ENCODE peak calls at places on chromosome 10, in six cellular contexts. One of them, this sample, is unnamed.

GRCh38 chr10:51029172-51029641 is 45.1 kb upstream of the PRKG1 start:
- DNase-seq in AG09309: no peak
- DNase-seq in esophagus squamous epithelium: no peak
- DNase-seq in mesothelial cell of epicardium: no peak
- DNase-seq in body of pancreas: no peak
- DNase-seq in MCF 10A: no peak
- DNase-seq in this sample: no peak

GRCh38 chr10:110420401-110421193 is 77.1 kb upstream of the DUSP5 start:
- DNase-seq in body of pancreas: peak; percentile 34
- DNase-seq in AG09309: no peak
- DNase-seq in MCF 10A: peak; percentile 82
- DNase-seq in mesothelial cell of epicardium: no peak
- DNase-seq in esophagus squamous epithelium: no peak
- DNase-seq in this sample: no peak

GRCh38 chr10:80530251-80530650 is 7.5 kb upstream of the SH2D4B start:
- DNase-seq in esophagus squamous epithelium: no peak
- DNase-seq in mesothelial cell of epicardium: no peak
- DNase-seq in MCF 10A: peak; percentile 72
- DNase-seq in body of pancreas: no peak
- DNase-seq in AG09309: no peak
- DNase-seq in this sample: no peak

GRCh38 chr10:15738237-15738928 is 18.7 kb upstream of the ITGA8 start:
- DNase-seq in MCF 10A: no peak
- DNase-seq in body of pancreas: no peak
- DNase-seq in mesothelial cell of epicardium: no peak
- DNase-seq in AG09309: no peak
- DNase-seq in esophagus squamous epithelium: no peak
- DNase-seq in this sample: no peak

GRCh38 chr10:75049316-75050285 is 61.9 kb upstream of the SAMD8 start:
- DNase-seq in body of pancreas: no peak
- DNase-seq in MCF 10A: no peak
- DNase-seq in mesothelial cell of epicardium: no peak
- DNase-seq in esophagus squamous epithelium: no peak
- DNase-seq in AG09309: no peak
- DNase-seq in this sample: no peak

GRCh38 chr10:1359599-1359955 is 303.4 kb downstream of the WDR37 start:
- DNase-seq in body of pancreas: no peak
- DNase-seq in mesothelial cell of epicardium: no peak
- DNase-seq in AG09309: no peak
- DNase-seq in esophagus squamous epithelium: no peak
- DNase-seq in MCF 10A: no peak
- DNase-seq in this sample: no peak

GRCh38 chr10:60197206-60197605 is 192.5 kb downstream of the ANK3 start:
- DNase-seq in mesothelial cell of epicardium: no peak
- DNase-seq in esophagus squamous epithelium: no peak
- DNase-seq in MCF 10A: no peak
- DNase-seq in body of pancreas: no peak
- DNase-seq in AG09309: no peak
- DNase-seq in this sample: no peak

GRCh38 chr10:46992794-46993552 is 81.7 kb downstream of the PTPN20 start:
- DNase-seq in esophagus squamous epithelium: no peak
- DNase-seq in mesothelial cell of epicardium: no peak
- DNase-seq in body of pancreas: no peak
- DNase-seq in AG09309: peak; percentile 13
- DNase-seq in MCF 10A: peak; percentile 38
- DNase-seq in this sample: no peak

GRCh38 chr10:89352039-89352597 is 24.3 kb downstream of the IFIT3 start:
- DNase-seq in body of pancreas: peak; percentile 66
- DNase-seq in MCF 10A: peak; percentile 82
- DNase-seq in esophagus squamous epithelium: no peak
- DNase-seq in AG09309: peak; percentile 94
- DNase-seq in mesothelial cell of epicardium: peak; percentile 45
- DNase-seq in this sample: no peak

GRCh38 chr10:131803863-131804425 is 96.9 kb upstream of the PPP2R2D start:
- DNase-seq in MCF 10A: no peak
- DNase-seq in mesothelial cell of epicardium: peak; percentile 29
- DNase-seq in body of pancreas: no peak
- DNase-seq in AG09309: no peak
- DNase-seq in esophagus squamous epithelium: no peak
- DNase-seq in this sample: no peak

GRCh38 chr10:71351628-71352319 is 32.7 kb downstream of the SLC29A3 start:
- DNase-seq in AG09309: no peak
- DNase-seq in MCF 10A: no peak
- DNase-seq in mesothelial cell of epicardium: no peak
- DNase-seq in body of pancreas: no peak
- DNase-seq in esophagus squamous epithelium: no peak
- DNase-seq in this sample: no peak

GRCh38 chr10:122277737-122278136 is 6.6 kb downstream of the BTBD16 start:
- DNase-seq in esophagus squamous epithelium: no peak
- DNase-seq in MCF 10A: no peak
- DNase-seq in AG09309: no peak
- DNase-seq in mesothelial cell of epicardium: no peak
- DNase-seq in body of pancreas: no peak
- DNase-seq in this sample: no peak

GRCh38 chr10:132292972-132293415 is 14.8 kb downstream of the STK32C start:
- DNase-seq in body of pancreas: no peak
- DNase-seq in mesothelial cell of epicardium: no peak
- DNase-seq in MCF 10A: no peak
- DNase-seq in AG09309: no peak
- DNase-seq in esophagus squamous epithelium: no peak
- DNase-seq in this sample: no peak

GRCh38 chr10:32166365-32166764 is 110.1 kb upstream of the KIF5B start:
- DNase-seq in body of pancreas: no peak
- DNase-seq in AG09309: no peak
- DNase-seq in MCF 10A: no peak
- DNase-seq in mesothelial cell of epicardium: no peak
- DNase-seq in esophagus squamous epithelium: no peak
- DNase-seq in this sample: no peak

GRCh38 chr10:5645375-5645774 is 21.0 kb downstream of the ASB13 start:
- DNase-seq in MCF 10A: no peak
- DNase-seq in AG09309: no peak
- DNase-seq in esophagus squamous epithelium: no peak
- DNase-seq in mesothelial cell of epicardium: no peak
- DNase-seq in body of pancreas: peak; percentile 56
- DNase-seq in this sample: peak; percentile 29

GRCh38 chr10:86979977-86980448 is 11.7 kb downstream of the ADIRF start:
- DNase-seq in mesothelial cell of epicardium: no peak
- DNase-seq in MCF 10A: peak; percentile 36
- DNase-seq in body of pancreas: no peak
- DNase-seq in AG09309: no peak
- DNase-seq in esophagus squamous epithelium: no peak
- DNase-seq in this sample: no peak

GRCh38 chr10:24262929-24263653 is 54.2 kb downstream of the KIAA1217 start:
- DNase-seq in mesothelial cell of epicardium: no peak
- DNase-seq in MCF 10A: no peak
- DNase-seq in AG09309: no peak
- DNase-seq in body of pancreas: no peak
- DNase-seq in esophagus squamous epithelium: no peak
- DNase-seq in this sample: no peak

GRCh38 chr10:102101152-102101551 is 19.0 kb downstream of the LDB1 start:
- DNase-seq in body of pancreas: no peak
- DNase-seq in MCF 10A: peak; percentile 44
- DNase-seq in mesothelial cell of epicardium: no peak
- DNase-seq in AG09309: no peak
- DNase-seq in esophagus squamous epithelium: no peak
- DNase-seq in this sample: no peak

GRCh38 chr10:102413053-102413705 is 5.4 kb downstream of the PSD start:
- DNase-seq in AG09309: no peak
- DNase-seq in esophagus squamous epithelium: no peak
- DNase-seq in body of pancreas: no peak
- DNase-seq in MCF 10A: no peak
- DNase-seq in mesothelial cell of epicardium: no peak
- DNase-seq in this sample: peak; percentile 15

GRCh38 chr10:89944138-89944537 is 242.7 kb downstream of the KIF20B start:
- DNase-seq in mesothelial cell of epicardium: no peak
- DNase-seq in body of pancreas: no peak
- DNase-seq in esophagus squamous epithelium: no peak
- DNase-seq in MCF 10A: peak; percentile 29
- DNase-seq in AG09309: no peak
- DNase-seq in this sample: no peak

GRCh38 chr10:99941942-99942835 is 67.6 kb downstream of the DNMBP start:
- DNase-seq in body of pancreas: no peak
- DNase-seq in esophagus squamous epithelium: no peak
- DNase-seq in mesothelial cell of epicardium: no peak
- DNase-seq in MCF 10A: no peak
- DNase-seq in AG09309: no peak
- DNase-seq in this sample: no peak

GRCh38 chr10:122267849-122268737 is 3.0 kb upstream of the BTBD16 start:
- DNase-seq in mesothelial cell of epicardium: peak; percentile 74
- DNase-seq in AG09309: no peak
- DNase-seq in MCF 10A: peak; percentile 49
- DNase-seq in body of pancreas: peak; percentile 52
- DNase-seq in esophagus squamous epithelium: no peak
- DNase-seq in this sample: peak; percentile 24

GRCh38 chr10:117221156-117221711 is 19.7 kb upstream of the SLC18A2 start:
- DNase-seq in mesothelial cell of epicardium: no peak
- DNase-seq in esophagus squamous epithelium: no peak
- DNase-seq in MCF 10A: peak; percentile 50
- DNase-seq in body of pancreas: no peak
- DNase-seq in AG09309: no peak
- DNase-seq in this sample: no peak

GRCh38 chr10:121411006-121411405 is 187.2 kb downstream of the FGFR2 start:
- DNase-seq in mesothelial cell of epicardium: no peak
- DNase-seq in AG09309: no peak
- DNase-seq in esophagus squamous epithelium: no peak
- DNase-seq in body of pancreas: no peak
- DNase-seq in MCF 10A: no peak
- DNase-seq in this sample: no peak

GRCh38 chr10:14879055-14879800 is 562 bp downstream of the SUV39H2 start:
- DNase-seq in AG09309: no peak
- DNase-seq in mesothelial cell of epicardium: peak; percentile 64
- DNase-seq in body of pancreas: no peak
- DNase-seq in esophagus squamous epithelium: no peak
- DNase-seq in MCF 10A: peak; percentile 29
- DNase-seq in this sample: no peak

DNA sequence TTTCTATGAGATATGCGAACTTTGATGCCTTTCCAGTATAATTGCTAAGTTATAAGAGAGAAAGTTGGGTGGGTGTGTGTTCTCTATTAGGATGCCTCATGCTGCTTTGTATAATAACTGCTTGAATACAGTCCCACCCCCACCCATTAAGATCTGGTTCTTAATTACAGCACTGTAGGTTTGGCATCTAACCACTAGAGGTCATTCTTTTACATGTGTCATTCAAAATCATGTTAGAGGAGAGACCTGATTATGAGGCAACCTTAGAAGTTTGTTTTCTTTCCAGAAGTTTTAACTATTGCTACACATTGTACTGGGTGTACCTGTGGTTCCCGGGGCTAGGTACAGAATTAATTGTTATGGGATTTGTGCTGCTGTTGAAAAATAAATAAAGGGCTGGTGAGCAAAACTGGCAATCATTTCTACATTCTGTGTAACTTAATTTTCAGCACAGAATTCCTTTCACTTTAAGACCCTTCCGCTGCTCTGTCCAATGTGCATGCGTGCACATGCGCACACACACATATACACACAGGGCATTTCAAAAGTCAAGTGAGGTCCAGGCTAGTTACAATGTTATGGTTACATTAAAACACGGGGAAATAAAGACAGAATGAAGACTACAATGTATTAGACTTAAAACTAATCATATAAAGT is 1156.3 kb downstream of the SORCS3 start:
- DNase-seq in MCF 10A: peak; percentile 78
- DNase-seq in body of pancreas: peak; percentile 25
- DNase-seq in mesothelial cell of epicardium: no peak
- DNase-seq in esophagus squamous epithelium: no peak
- DNase-seq in AG09309: no peak
- DNase-seq in this sample: no peak
- TF ChIP-seq CTCF in MCF 10A: peak; percentile 59
- TF ChIP-seq CTCF in body of pancreas: peak; percentile 57
- TF ChIP-seq CTCF in mesothelial cell of epicardium: peak; percentile 24
- TF ChIP-seq CTCF in esophagus squamous epithelium: peak; percentile 23
- TF ChIP-seq CTCF in AG09309: peak; percentile 25
- TF ChIP-seq CTCF in this sample: no peak

GRCh38 chr10:111488668-111489067 is 411.8 kb downstream of the ADRA2A start:
- DNase-seq in MCF 10A: no peak
- DNase-seq in mesothelial cell of epicardium: no peak
- DNase-seq in AG09309: no peak
- DNase-seq in esophagus squamous epithelium: no peak
- DNase-seq in body of pancreas: no peak
- DNase-seq in this sample: no peak
- TF ChIP-seq CTCF in MCF 10A: no peak
- TF ChIP-seq CTCF in mesothelial cell of epicardium: no peak
- TF ChIP-seq CTCF in AG09309: no peak
- TF ChIP-seq CTCF in esophagus squamous epithelium: no peak
- TF ChIP-seq CTCF in body of pancreas: no peak
- TF ChIP-seq CTCF in this sample: no peak

GRCh38 chr10:128245026-128245425 is 118.8 kb upstream of the MKI67 start:
- DNase-seq in AG09309: no peak
- DNase-seq in MCF 10A: no peak
- DNase-seq in esophagus squamous epithelium: no peak
- DNase-seq in body of pancreas: no peak
- DNase-seq in mesothelial cell of epicardium: no peak
- DNase-seq in this sample: no peak

GRCh38 chr10:128237710-128238109 is 111.5 kb upstream of the MKI67 start:
- DNase-seq in MCF 10A: no peak
- DNase-seq in body of pancreas: no peak
- DNase-seq in esophagus squamous epithelium: no peak
- DNase-seq in mesothelial cell of epicardium: no peak
- DNase-seq in AG09309: no peak
- DNase-seq in this sample: no peak

GRCh38 chr10:128247576-128247975 is 121.4 kb upstream of the MKI67 start:
- DNase-seq in body of pancreas: no peak
- DNase-seq in mesothelial cell of epicardium: no peak
- DNase-seq in esophagus squamous epithelium: no peak
- DNase-seq in AG09309: no peak
- DNase-seq in MCF 10A: no peak
- DNase-seq in this sample: no peak

DNA sequence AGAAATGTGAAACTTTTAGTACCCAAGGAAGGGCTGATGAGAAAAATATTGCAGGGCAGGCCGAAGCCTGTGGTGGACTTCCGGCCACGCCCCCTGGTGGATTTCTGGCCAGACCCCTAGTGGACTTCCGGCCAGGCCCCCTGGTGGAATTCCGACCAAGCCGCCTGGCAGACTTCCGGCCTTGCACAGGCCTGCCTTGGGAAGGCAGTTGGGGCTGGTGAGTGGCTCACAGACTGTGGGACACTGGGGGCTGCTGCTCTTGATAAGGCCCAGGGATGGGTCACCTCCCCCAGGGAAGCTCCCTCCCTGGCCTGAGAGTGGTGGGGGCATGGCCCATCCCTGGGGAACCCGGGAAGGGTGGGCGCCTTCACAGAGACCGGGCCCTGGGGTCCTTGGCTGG is 116.4 kb upstream of the MKI67 start:
- DNase-seq in MCF 10A: no peak
- DNase-seq in AG09309: no peak
- DNase-seq in body of pancreas: no peak
- DNase-seq in mesothelial cell of epicardium: no peak
- DNase-seq in esophagus squamous epithelium: no peak
- DNase-seq in this sample: no peak
- TF ChIP-seq CTCF in MCF 10A: no peak
- TF ChIP-seq CTCF in AG09309: no peak
- TF ChIP-seq CTCF in body of pancreas: no peak
- TF ChIP-seq CTCF in mesothelial cell of epicardium: no peak
- TF ChIP-seq CTCF in esophagus squamous epithelium: no peak
- TF ChIP-seq CTCF in this sample: no peak

DNA sequence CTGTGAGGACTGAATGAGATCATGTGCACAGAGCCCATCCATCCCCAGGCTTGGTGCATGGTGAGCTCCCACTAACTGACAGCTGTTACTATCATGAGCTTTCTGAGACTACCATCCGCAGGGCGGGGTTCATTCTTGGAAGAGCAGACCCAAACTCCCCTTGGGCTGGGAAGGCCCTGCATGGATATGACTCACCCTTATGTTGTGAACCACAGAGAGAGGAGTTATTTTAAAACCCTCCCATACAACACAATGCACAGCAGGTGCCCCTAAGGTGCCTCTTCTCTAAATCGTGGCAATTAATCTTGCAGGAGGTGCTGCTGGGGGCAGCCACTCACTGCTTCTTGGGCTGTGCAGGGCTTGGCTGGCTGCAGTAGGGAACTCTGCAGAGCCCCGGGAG is 219.1 kb downstream of the GFRA1 start:
- DNase-seq in body of pancreas: no peak
- DNase-seq in AG09309: no peak
- DNase-seq in esophagus squamous epithelium: no peak
- DNase-seq in mesothelial cell of epicardium: no peak
- DNase-seq in MCF 10A: peak; percentile 59
- DNase-seq in this sample: no peak
- TF ChIP-seq CTCF in body of pancreas: no peak
- TF ChIP-seq CTCF in AG09309: no peak
- TF ChIP-seq CTCF in esophagus squamous epithelium: no peak
- TF ChIP-seq CTCF in mesothelial cell of epicardium: no peak
- TF ChIP-seq CTCF in MCF 10A: no peak
- TF ChIP-seq CTCF in this sample: no peak